ENCODE peak calls at places on chromosomes 3 and 15, in seven cellular contexts. H is IMR-90, D is mesendoderm, P is H9, M is mesenchymal stem cell, F is trophoblast cell, X is H1. T is an unnamed sample.

GRCh38 chr3:129608087-129608935 is 1.8 kb upstream of the PLXND1 start:
- DNase-seq in H (peak; percentile 69), D (peak; percentile 95), P (peak; percentile 80), M (peak; percentile 71), F (no peak), X (no peak), T (no peak)

GRCh38 chr3:167854846-167855245 is 119.3 kb downstream of the SERPINI1 start:
- DNase-seq in H (no peak), D (no peak), P (no peak), M (no peak), F (no peak), X (no peak), T (no peak)

GRCh38 chr3:127177226-127177625 is 15.7 kb upstream of the PRR23E start:
- DNase-seq in H (no peak), D (peak; percentile 21), P (peak; percentile 12), M (no peak), F (peak; percentile 35), X (no peak), T (no peak)

GRCh38 chr15:30953731-30954378 is 37.6 kb downstream of the MTMR10 start:
- DNase-seq in H (peak; percentile 96), D (peak; percentile 89), P (peak; percentile 34), M (peak; percentile 89), F (peak; percentile 96), X (peak; percentile 15), T (no peak)

GRCh38 chr3:14806641-14807263 is 12.0 kb upstream of the FGD5 start:
- DNase-seq in H (peak; percentile 4), D (no peak), P (no peak), M (no peak), F (peak; percentile 16), X (no peak), T (no peak)

GRCh38 chr3:32203854-32204253 is 34.6 kb upstream of the CMTM8 start:
- DNase-seq in H (peak; percentile 37), D (no peak), P (no peak), M (no peak), F (peak; percentile 13), X (no peak), T (no peak)

GRCh38 chr15:90666135-90666909 is 50.8 kb upstream of the BLM start:
- DNase-seq in H (no peak), D (no peak), P (no peak), M (no peak), F (no peak), X (no peak), T (no peak)

GRCh38 chr3:181326637-181327223 is 337.2 kb upstream of the DNAJC19 start:
- DNase-seq in H (no peak), D (peak; percentile 47), P (no peak), M (no peak), F (peak; percentile 57), X (no peak), T (peak; percentile 18)

GRCh38 chr3:69142090-69142489 is 19.7 kb upstream of the LMOD3 start:
- DNase-seq in H (peak; percentile 57), D (no peak), P (no peak), M (peak; percentile 15), F (no peak), X (no peak), T (no peak)

GRCh38 chr3:20142517-20142916 is 43.5 kb downstream of the SGO1 start:
- DNase-seq in H (no peak), D (no peak), P (no peak), M (no peak), F (no peak), X (no peak), T (no peak)

GRCh38 chr3:8532251-8532831 is 30.7 kb downstream of the LMCD1 start:
- DNase-seq in H (peak; percentile 71), D (no peak), P (no peak), M (peak; percentile 76), F (peak; percentile 31), X (no peak), T (no peak)

GRCh38 chr3:36258381-36258780 is 121.9 kb upstream of the STAC start:
- DNase-seq in H (no peak), D (no peak), P (no peak), M (no peak), F (no peak), X (no peak), T (no peak)

GRCh38 chr3:44870375-44871061 is 3.9 kb upstream of the TGM4 start:
- DNase-seq in H (no peak), D (no peak), P (no peak), M (no peak), F (no peak), X (no peak), T (no peak)

GRCh38 chr15:40357723-40358491 is at the start of gene DISP2:
- DNase-seq in H (peak; percentile 67), D (peak; percentile 87), P (peak; percentile 91), M (peak; percentile 80), F (peak; percentile 92), X (no peak), T (peak; percentile 90)

GRCh38 chr3:178352300-178353021 is 183.8 kb upstream of the KCNMB2 start:
- DNase-seq in H (peak; percentile 86), D (peak; percentile 92), P (no peak), M (peak; percentile 82), F (peak; percentile 89), X (peak; percentile 13), T (peak; percentile 27)

GRCh38 chr3:131802029-131802428 is 232.8 kb downstream of the CPNE4 start:
- DNase-seq in H (no peak), D (no peak), P (no peak), M (no peak), F (no peak), X (no peak), T (no peak)

GRCh38 chr3:131801566-131801965 is 233.2 kb downstream of the CPNE4 start:
- DNase-seq in H (no peak), D (no peak), P (no peak), M (no peak), F (no peak), X (no peak), T (no peak)

GRCh38 chr3:131803113-131803512 is 231.7 kb downstream of the CPNE4 start:
- DNase-seq in H (no peak), D (no peak), P (no peak), M (no peak), F (no peak), X (no peak), T (no peak)

GRCh38 chr3:131806736-131807135 is 228.1 kb downstream of the CPNE4 start:
- DNase-seq in H (no peak), D (peak; percentile 67), P (no peak), M (no peak), F (no peak), X (no peak), T (no peak)

DNA sequence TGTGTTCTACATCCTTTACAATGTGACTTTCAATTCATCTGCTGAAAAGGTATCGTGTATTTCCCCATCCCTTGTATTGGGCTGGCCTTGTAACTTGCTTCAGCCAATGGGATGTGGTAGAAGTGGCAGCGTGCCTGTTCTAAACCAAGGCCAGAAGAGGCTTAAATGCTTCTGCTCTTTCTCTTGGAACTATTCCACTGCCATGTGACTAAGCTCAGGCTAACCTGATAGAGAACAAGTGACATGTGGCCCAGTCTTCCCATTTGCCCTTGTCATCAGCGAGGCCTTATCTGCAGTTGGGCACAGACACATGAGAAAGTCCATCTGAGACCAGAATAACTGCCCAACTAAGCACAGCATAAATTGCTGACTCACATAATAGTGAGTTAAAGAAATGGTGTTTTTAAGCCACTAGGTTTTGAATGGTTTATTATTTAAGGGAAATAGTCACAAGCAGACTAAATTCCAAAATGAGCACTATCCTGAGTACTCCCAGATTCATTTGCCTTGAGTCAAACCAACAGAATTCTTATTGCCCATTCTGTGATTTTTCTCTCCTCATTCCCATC is 230.2 kb downstream of the CPNE4 start:
- DNase-seq in H (no peak), D (no peak), P (no peak), M (no peak), F (no peak), X (no peak), T (no peak)
- H3K18ac ChIP-seq in H (no peak overlapping the region), D (no peak overlapping the region), P (no peak overlapping the region), M (no peak overlapping the region), F (no peak overlapping the region), X (no peak overlapping the region), T (no peak overlapping the region)

DNA sequence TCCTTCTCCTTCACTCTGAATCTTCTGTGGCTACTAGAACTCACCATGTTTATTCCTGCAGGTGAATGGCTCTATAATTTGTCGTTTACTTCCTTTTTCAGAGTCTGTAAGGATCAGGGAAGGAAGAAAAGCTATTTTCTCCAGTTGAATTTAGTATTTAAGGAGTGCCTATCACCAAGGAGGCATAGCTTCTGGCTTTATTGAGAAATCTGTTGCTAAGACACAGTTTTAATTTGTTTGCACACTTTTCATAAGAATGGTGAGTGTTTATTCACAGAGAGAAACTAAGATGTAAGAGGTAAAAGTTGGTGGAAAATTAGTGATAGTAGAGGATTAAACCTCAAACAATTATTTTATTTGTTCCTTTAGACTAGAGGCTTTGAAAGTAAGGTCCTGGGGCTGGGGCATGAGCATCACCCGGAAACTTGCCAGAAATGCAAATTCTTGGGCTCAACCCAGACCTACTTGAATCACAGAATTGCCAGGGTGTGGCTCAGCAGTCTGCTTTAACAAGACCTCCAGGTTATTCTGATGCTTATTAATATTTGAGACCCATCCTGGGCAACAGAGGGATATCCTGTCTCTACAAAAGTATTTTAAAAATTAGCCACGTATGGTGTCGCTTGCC is 461.3 kb downstream of the AGBL1 start:
- DNase-seq in H (no peak), D (no peak), P (no peak), M (no peak), F (no peak), X (no peak), T (no peak)
- H3K18ac ChIP-seq in H (no peak overlapping the region), D (no peak overlapping the region), P (no peak overlapping the region), M (no peak overlapping the region), F (no peak overlapping the region), X (no peak overlapping the region), T (no peak overlapping the region)

DNA sequence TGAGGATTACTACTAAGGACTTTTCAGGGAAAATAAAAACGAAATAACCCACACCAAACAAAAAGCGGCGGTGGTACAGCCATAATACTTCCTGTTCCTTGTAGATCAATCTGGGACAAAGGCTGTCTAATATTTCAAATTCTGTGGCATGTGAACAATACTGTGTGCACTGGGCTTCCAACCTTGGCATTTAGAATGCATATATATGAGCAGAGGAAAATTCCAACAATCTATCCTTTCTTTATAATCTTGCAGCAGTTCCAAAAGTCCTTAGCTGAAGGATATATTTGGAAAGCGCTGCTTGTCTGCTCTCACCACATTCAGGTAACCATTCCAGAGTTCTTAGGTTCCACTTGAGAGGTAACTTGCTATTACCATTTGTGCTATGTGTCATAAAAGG is 231.7 kb downstream of the RBMS3 start:
- DNase-seq in H (no peak), D (no peak), P (no peak), M (no peak), F (no peak), X (no peak), T (no peak)
- H3K18ac ChIP-seq in H (peak overlapping the region; percentile 28), D (no peak overlapping the region), P (no peak overlapping the region), M (no peak overlapping the region), F (no peak overlapping the region), X (no peak overlapping the region), T (no peak overlapping the region)

GRCh38 chr15:63347074-63347859 is 34.4 kb downstream of the CA12 start:
- DNase-seq in H (peak; percentile 68), D (no peak), P (no peak), M (no peak), F (no peak), X (no peak), T (no peak)

GRCh38 chr15:63349621-63350020 is 32.0 kb downstream of the CA12 start:
- DNase-seq in H (no peak), D (no peak), P (no peak), M (no peak), F (no peak), X (no peak), T (no peak)

GRCh38 chr15:63349156-63349555 is 32.5 kb downstream of the CA12 start:
- DNase-seq in H (no peak), D (no peak), P (no peak), M (no peak), F (no peak), X (no peak), T (no peak)

GRCh38 chr15:63350178-63350621 is 31.4 kb downstream of the CA12 start:
- DNase-seq in H (no peak), D (no peak), P (no peak), M (no peak), F (no peak), X (no peak), T (no peak)

GRCh38 chr15:63348392-63348791 is 33.3 kb downstream of the CA12 start:
- DNase-seq in H (peak; percentile 63), D (no peak), P (no peak), M (peak; percentile 41), F (no peak), X (no peak), T (no peak)
- H3K18ac ChIP-seq in H (peak overlapping the region; percentile 86), D (no peak overlapping the region), P (no peak overlapping the region), M (peak overlapping the region; percentile 85), F (no peak overlapping the region), X (no peak overlapping the region), T (no peak overlapping the region)